ENCODE peak calls at places on chromosomes 5 and 9, in five cellular contexts. One of them, this sample, is unnamed.

GRCh38 chr9:133613396-133613795 is 4.2 kb upstream of the FAM163B start:
- DNase-seq in A549: no peak
- DNase-seq in tibial nerve: no peak
- DNase-seq in H1: no peak
- DNase-seq in AG04450: no peak
- DNase-seq in this sample: no peak

GRCh38 chr9:123420560-123421210 is 64.7 kb downstream of the CRB2 start:
- DNase-seq in H1: no peak
- DNase-seq in AG04450: no peak
- DNase-seq in A549: no peak
- DNase-seq in tibial nerve: no peak
- DNase-seq in this sample: no peak

GRCh38 chr9:125701351-125701750 is 5.7 kb downstream of the MAPKAP1 start:
- DNase-seq in A549: no peak
- DNase-seq in H1: no peak
- DNase-seq in tibial nerve: no peak
- DNase-seq in AG04450: no peak
- DNase-seq in this sample: peak

GRCh38 chr9:20692554-20692953 is 8.5 kb downstream of the FOCAD start:
- DNase-seq in A549: no peak
- DNase-seq in tibial nerve: no peak
- DNase-seq in AG04450: no peak
- DNase-seq in H1: no peak
- DNase-seq in this sample: no peak

GRCh38 chr9:108904161-108904560 is 29.8 kb downstream of the ELP1 start:
- DNase-seq in H1: no peak
- DNase-seq in AG04450: no peak
- DNase-seq in tibial nerve: no peak
- DNase-seq in A549: no peak
- DNase-seq in this sample: no peak

GRCh38 chr5:113273949-113274348 is 160.8 kb downstream of the TSSK1B start:
- DNase-seq in A549: no peak
- DNase-seq in tibial nerve: no peak
- DNase-seq in AG04450: no peak
- DNase-seq in H1: no peak
- DNase-seq in this sample: no peak

GRCh38 chr5:5671823-5672222 is 249.3 kb downstream of the ICE1 start:
- DNase-seq in A549: no peak
- DNase-seq in tibial nerve: no peak
- DNase-seq in AG04450: no peak
- DNase-seq in H1: no peak
- DNase-seq in this sample: no peak

GRCh38 chr9:116238225-116238624 is 84.6 kb downstream of the PAPPA start:
- DNase-seq in AG04450: peak
- DNase-seq in H1: no peak
- DNase-seq in A549: peak
- DNase-seq in tibial nerve: no peak
- DNase-seq in this sample: peak

GRCh38 chr5:135026645-135027317 is 7.2 kb downstream of the PITX1 start:
- DNase-seq in tibial nerve: no peak
- DNase-seq in H1: no peak
- DNase-seq in A549: no peak
- DNase-seq in AG04450: no peak
- DNase-seq in this sample: no peak

GRCh38 chr5:103120607-103121200 is 603 bp downstream of the PPIP5K2 start:
- DNase-seq in H1: no peak
- DNase-seq in AG04450: no peak
- DNase-seq in A549: no peak
- DNase-seq in tibial nerve: no peak
- DNase-seq in this sample: no peak

GRCh38 chr9:34332370-34332964 is 3.1 kb downstream of the NUDT2 start:
- DNase-seq in H1: no peak
- DNase-seq in AG04450: no peak
- DNase-seq in tibial nerve: no peak
- DNase-seq in A549: peak
- DNase-seq in this sample: no peak

GRCh38 chr5:157159209-157159751 is 6.8 kb downstream of the GARIN3 start:
- DNase-seq in A549: no peak
- DNase-seq in AG04450: no peak
- DNase-seq in tibial nerve: no peak
- DNase-seq in H1: no peak
- DNase-seq in this sample: no peak

GRCh38 chr5:67241326-67241725 is 44.7 kb upstream of the CD180 start:
- DNase-seq in H1: no peak
- DNase-seq in A549: no peak
- DNase-seq in tibial nerve: no peak
- DNase-seq in AG04450: no peak
- DNase-seq in this sample: no peak

GRCh38 chr5:1793301-1793740 is 6.3 kb downstream of the MRPL36 start:
- DNase-seq in tibial nerve: no peak
- DNase-seq in H1: no peak
- DNase-seq in A549: no peak
- DNase-seq in AG04450: no peak
- DNase-seq in this sample: no peak

GRCh38 chr9:123745933-123746332 is 184.0 kb downstream of the DENND1A start:
- DNase-seq in AG04450: no peak
- DNase-seq in A549: no peak
- DNase-seq in H1: no peak
- DNase-seq in tibial nerve: no peak
- DNase-seq in this sample: no peak

GRCh38 chr5:139335811-139336210 is 5.8 kb upstream of the PAIP2 start:
- DNase-seq in AG04450: no peak
- DNase-seq in tibial nerve: no peak
- DNase-seq in H1: no peak
- DNase-seq in A549: no peak
- DNase-seq in this sample: no peak

GRCh38 chr5:79835220-79835714 is 145.6 kb downstream of the CMYA5 start:
- DNase-seq in tibial nerve: no peak
- DNase-seq in A549: no peak
- DNase-seq in AG04450: no peak
- DNase-seq in H1: peak
- DNase-seq in this sample: no peak

GRCh38 chr5:7592910-7593309 is 197.0 kb downstream of the ADCY2 start:
- DNase-seq in tibial nerve: no peak
- DNase-seq in H1: peak
- DNase-seq in AG04450: no peak
- DNase-seq in A549: no peak
- DNase-seq in this sample: no peak

GRCh38 chr5:37882636-37883035 is 42.8 kb upstream of the GDNF start:
- DNase-seq in AG04450: peak
- DNase-seq in tibial nerve: no peak
- DNase-seq in H1: no peak
- DNase-seq in A549: no peak
- DNase-seq in this sample: no peak

GRCh38 chr9:102049586-102050246 is 311.3 kb upstream of the GRIN3A start:
- DNase-seq in tibial nerve: no peak
- DNase-seq in AG04450: no peak
- DNase-seq in H1: no peak
- DNase-seq in A549: no peak
- DNase-seq in this sample: no peak

GRCh38 chr5:1788828-1789227 is 10.8 kb downstream of the MRPL36 start:
- DNase-seq in H1: no peak
- DNase-seq in AG04450: no peak
- DNase-seq in A549: no peak
- DNase-seq in tibial nerve: no peak
- DNase-seq in this sample: no peak

GRCh38 chr9:117744390-117744789 is 40.2 kb downstream of the TLR4 start:
- DNase-seq in AG04450: no peak
- DNase-seq in H1: no peak
- DNase-seq in tibial nerve: no peak
- DNase-seq in A549: no peak
- DNase-seq in this sample: no peak

GRCh38 chr9:110775724-110776123 is 107.1 kb downstream of the MUSK start:
- DNase-seq in H1: no peak
- DNase-seq in AG04450: no peak
- DNase-seq in tibial nerve: no peak
- DNase-seq in A549: no peak
- DNase-seq in this sample: no peak

GRCh38 chr9:95862343-95862742 is 13.1 kb upstream of the ERCC6L2 start:
- DNase-seq in H1: no peak
- DNase-seq in AG04450: no peak
- DNase-seq in tibial nerve: no peak
- DNase-seq in A549: no peak
- DNase-seq in this sample: no peak

GRCh38 chr5:54360089-54360488 is 49.7 kb upstream of the ARL15 start:
- DNase-seq in tibial nerve: no peak
- DNase-seq in H1: no peak
- DNase-seq in A549: peak
- DNase-seq in AG04450: no peak
- DNase-seq in this sample: peak

GRCh38 chr5:88660947-88661869 is 221.8 kb downstream of the MEF2C start:
- DNase-seq in A549: peak
- DNase-seq in H1: peak
- DNase-seq in AG04450: no peak
- DNase-seq in tibial nerve: peak
- DNase-seq in this sample: no peak

GRCh38 chr5:132411382-132411925 is 41.9 kb downstream of the SLC22A5 start:
- DNase-seq in tibial nerve: no peak
- DNase-seq in AG04450: no peak
- DNase-seq in A549: no peak
- DNase-seq in H1: no peak
- DNase-seq in this sample: no peak

GRCh38 chr5:36647046-36647445 is 40.6 kb downstream of the SLC1A3 start:
- DNase-seq in H1: no peak
- DNase-seq in A549: no peak
- DNase-seq in AG04450: no peak
- DNase-seq in tibial nerve: no peak
- DNase-seq in this sample: no peak

GRCh38 chr9:113349434-113350337 is at the start of gene BSPRY:
- DNase-seq in AG04450: no peak
- DNase-seq in tibial nerve: no peak
- DNase-seq in H1: peak
- DNase-seq in A549: peak
- DNase-seq in this sample: no peak
- H3K4me3 ChIP-seq in AG04450: no peak
- H3K4me3 ChIP-seq in tibial nerve: peak
- H3K4me3 ChIP-seq in H1: peak
- H3K4me3 ChIP-seq in A549: peak
- H3K4me3 ChIP-seq in this sample: peak

DNA sequence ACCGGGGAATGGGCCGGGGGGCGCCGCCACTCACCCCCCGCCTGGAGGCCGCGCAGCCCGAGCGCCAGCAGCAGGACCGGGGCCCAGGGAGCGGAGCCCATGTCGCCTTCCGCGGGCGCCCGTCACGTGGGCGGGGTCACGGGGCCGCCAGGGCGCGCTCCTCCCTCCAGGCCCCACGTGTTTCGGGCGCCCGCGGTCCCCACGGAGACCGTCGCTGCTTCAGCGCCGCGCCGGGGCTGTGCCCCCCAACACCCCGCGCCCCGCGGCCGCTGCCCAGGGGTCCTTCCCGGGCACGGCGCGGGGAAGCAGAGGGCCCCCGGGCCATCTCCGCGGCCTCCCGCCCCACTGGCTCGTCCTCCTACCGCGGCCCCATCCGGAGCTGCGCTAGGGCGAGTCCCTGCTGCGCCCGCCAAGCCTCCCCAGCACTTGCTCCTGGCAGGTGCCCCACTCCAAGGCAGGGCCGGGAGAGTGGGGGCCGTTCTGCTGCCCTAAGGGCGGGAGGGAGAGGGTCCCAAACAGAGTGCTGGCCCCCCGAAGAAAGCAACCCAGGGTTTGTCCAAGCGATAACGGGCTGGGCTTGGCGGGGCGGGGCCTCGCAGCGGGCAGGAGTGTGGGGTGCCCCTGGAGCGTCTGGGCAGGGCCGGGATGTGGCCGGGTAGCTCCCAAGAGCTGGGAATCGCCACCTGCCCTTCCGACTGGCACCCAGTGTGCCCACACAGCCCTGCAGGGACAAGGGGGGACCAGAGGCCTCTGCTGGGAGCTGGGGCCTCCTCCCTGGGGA is at the start of gene DPP7:
- DNase-seq in A549: peak
- DNase-seq in tibial nerve: peak
- DNase-seq in AG04450: no peak
- DNase-seq in H1: peak
- DNase-seq in this sample: no peak
- H3K27ac ChIP-seq in A549: peak
- H3K27ac ChIP-seq in tibial nerve: peak
- H3K27ac ChIP-seq in AG04450: no peak
- H3K27ac ChIP-seq in H1: no peak
- H3K27ac ChIP-seq in this sample: no peak

GRCh38 chr9:92254401-92255337 is 38.8 kb downstream of the IARS1 start:
- DNase-seq in A549: no peak
- DNase-seq in AG04450: no peak
- DNase-seq in H1: no peak
- DNase-seq in tibial nerve: no peak
- DNase-seq in this sample: no peak
- TF ChIP-seq CTCF in A549: no peak
- TF ChIP-seq CTCF in AG04450: no peak
- TF ChIP-seq CTCF in H1: no peak
- TF ChIP-seq CTCF in tibial nerve: no peak
- TF ChIP-seq CTCF in this sample: no peak

GRCh38 chr9:135471751-135472640 is 7.6 kb upstream of the PPP1R26 start:
- DNase-seq in H1: no peak
- DNase-seq in A549: no peak
- DNase-seq in tibial nerve: no peak
- DNase-seq in AG04450: no peak
- DNase-seq in this sample: no peak
- H3K4me3 ChIP-seq in H1: no peak
- H3K4me3 ChIP-seq in A549: no peak
- H3K4me3 ChIP-seq in tibial nerve: no peak
- H3K4me3 ChIP-seq in AG04450: no peak
- H3K4me3 ChIP-seq in this sample: no peak

DNA sequence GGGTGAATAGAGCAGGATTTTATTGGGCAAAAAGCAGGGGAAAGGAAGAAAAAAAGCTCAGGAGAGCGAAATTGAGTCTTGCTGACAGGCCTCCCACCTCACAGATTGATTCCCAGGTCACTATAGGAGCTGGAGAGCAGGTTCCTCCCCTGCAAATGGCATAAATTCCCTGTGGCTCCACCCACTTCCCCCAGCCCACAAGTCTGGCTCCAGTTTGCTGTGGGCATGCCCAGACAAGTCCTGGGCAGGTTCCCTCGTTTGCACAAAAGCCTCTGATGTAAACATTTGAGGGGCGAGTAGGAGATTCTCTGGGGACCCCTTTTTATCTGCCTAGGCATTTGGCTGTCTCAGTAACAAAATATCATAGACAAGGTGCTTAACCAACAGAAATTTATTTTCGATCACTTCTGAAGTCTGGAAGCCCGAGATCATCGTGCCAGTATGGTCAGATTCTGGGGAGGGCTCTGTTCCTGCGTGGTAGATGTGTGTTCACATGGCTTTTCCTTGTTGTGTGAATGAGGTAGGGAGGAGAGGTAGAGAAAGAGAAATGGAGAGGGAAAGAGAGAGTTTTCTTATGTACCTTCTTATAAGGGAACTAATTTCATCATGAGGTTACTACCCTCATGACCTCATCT is 614.5 kb downstream of the MAT2B start:
- DNase-seq in A549: no peak
- DNase-seq in H1: peak
- DNase-seq in tibial nerve: no peak
- DNase-seq in AG04450: peak
- DNase-seq in this sample: no peak
- H3K27ac ChIP-seq in A549: peak
- H3K27ac ChIP-seq in H1: no peak
- H3K27ac ChIP-seq in tibial nerve: no peak
- H3K27ac ChIP-seq in AG04450: no peak
- H3K27ac ChIP-seq in this sample: no peak

This sample was measured in keratinocyte.